ENCODE peak calls at places on chromosomes 13 and 19, in ten cellular contexts. H is small intestine; U is keratinocyte; M is IMR-90; G is uterus; P is heart left ventricle; Y is heart right ventricle; Q is NT2/D1; L is PC-3; E is CD8-positive, alpha-beta memory T cell. T is an unnamed sample.

GRCh38 chr19:51002542-51003311 is 1.3 kb upstream of the KLK8 start:
- DNase-seq in H (peak; percentile 10), U (no peak), M (no peak), G (no peak), P (no peak), Y (no peak), Q (peak; percentile 75), L (peak; percentile 70), E (no peak), T (no peak)

GRCh38 chr13:110509971-110510786 is 51.3 kb downstream of the RAB20 start:
- DNase-seq in H (no peak), U (no peak), M (peak; percentile 30), G (no peak), P (no peak), Y (peak; percentile 51), Q (no peak), L (no peak), E (no peak), T (no peak)

GRCh38 chr13:30835442-30835841 is 70.6 kb upstream of the MEDAG start:
- DNase-seq in H (peak; percentile 80), U (no peak), M (peak; percentile 82), G (no peak), P (no peak), Y (no peak), Q (no peak), L (no peak), E (no peak), T (no peak)

GRCh38 chr19:10648360-10648759 is 5.8 kb upstream of the ILF3 start:
- DNase-seq in H (no peak), U (no peak), M (no peak), G (no peak), P (no peak), Y (no peak), Q (no peak), L (no peak), E (no peak), T (no peak)

GRCh38 chr13:76512676-76513277 is 373.4 kb downstream of the KCTD12 start:
- DNase-seq in H (peak; percentile 1), U (no peak), M (peak; percentile 97), G (no peak), P (no peak), Y (peak; percentile 9), Q (no peak), L (peak; percentile 87), E (no peak), T (no peak)

GRCh38 chr19:51807111-51807701 is 12.2 kb downstream of the FPR3 start:
- DNase-seq in H (no peak), U (no peak), M (no peak), G (no peak), P (peak; percentile 37), Y (no peak), Q (peak; percentile 56), L (peak; percentile 89), E (no peak), T (no peak)

GRCh38 chr13:22369090-22369489 is 698.2 kb downstream of the FGF9 start:
- DNase-seq in H (no peak), U (no peak), M (no peak), G (no peak), P (no peak), Y (no peak), Q (no peak), L (no peak), E (no peak), T (no peak)

GRCh38 chr19:16447015-16447384 is 24.8 kb downstream of the EPS15L1 start:
- DNase-seq in H (peak; percentile 23), U (no peak), M (peak; percentile 91), G (peak; percentile 77), P (peak; percentile 84), Y (peak; percentile 82), Q (no peak), L (no peak), E (peak; percentile 46), T (peak; percentile 86)

GRCh38 chr13:44142911-44143665 is 230.5 kb upstream of the SERP2 start:
- DNase-seq in H (peak; percentile 64), U (peak; percentile 85), M (peak; percentile 49), G (no peak), P (no peak), Y (no peak), Q (no peak), L (peak; percentile 68), E (no peak), T (no peak)

GRCh38 chr13:30715837-30716236 is 19.5 kb upstream of the ALOX5AP start:
- DNase-seq in H (no peak), U (no peak), M (no peak), G (no peak), P (peak; percentile 70), Y (peak; percentile 42), Q (no peak), L (no peak), E (no peak), T (no peak)

GRCh38 chr13:33016414-33017409 is at the start of gene KL:
- DNase-seq in H (peak; percentile 19), U (no peak), M (no peak), G (peak; percentile 25), P (peak; percentile 50), Y (peak; percentile 38), Q (no peak), L (no peak), E (no peak), T (peak; percentile 82)

GRCh38 chr13:77207943-77208342 is 119.0 kb downstream of the MYCBP2 start:
- DNase-seq in H (no peak), U (peak; percentile 2), M (peak; percentile 96), G (no peak), P (no peak), Y (no peak), Q (no peak), L (peak; percentile 10), E (no peak), T (no peak)

GRCh38 chr13:47598340-47598911 is 402.6 kb downstream of the SUCLA2 start:
- DNase-seq in H (no peak), U (no peak), M (peak; percentile 13), G (no peak), P (no peak), Y (no peak), Q (no peak), L (peak; percentile 26), E (no peak), T (no peak)

GRCh38 chr19:29896790-29897189 is 45.2 kb upstream of the URI1 start:
- DNase-seq in H (no peak), U (no peak), M (no peak), G (no peak), P (no peak), Y (no peak), Q (no peak), L (no peak), E (no peak), T (no peak)

GRCh38 chr19:6108721-6109633 is 1.3 kb downstream of the RFX2 start:
- DNase-seq in H (no peak), U (no peak), M (peak; percentile 66), G (peak; percentile 80), P (peak; percentile 65), Y (peak; percentile 85), Q (no peak), L (peak; percentile 47), E (peak; percentile 27), T (peak; percentile 86)

GRCh38 chr13:101698400-101698799 is 245.9 kb downstream of the ITGBL1 start:
- DNase-seq in H (no peak), U (no peak), M (peak; percentile 7), G (no peak), P (no peak), Y (no peak), Q (no peak), L (no peak), E (no peak), T (no peak)

DNA sequence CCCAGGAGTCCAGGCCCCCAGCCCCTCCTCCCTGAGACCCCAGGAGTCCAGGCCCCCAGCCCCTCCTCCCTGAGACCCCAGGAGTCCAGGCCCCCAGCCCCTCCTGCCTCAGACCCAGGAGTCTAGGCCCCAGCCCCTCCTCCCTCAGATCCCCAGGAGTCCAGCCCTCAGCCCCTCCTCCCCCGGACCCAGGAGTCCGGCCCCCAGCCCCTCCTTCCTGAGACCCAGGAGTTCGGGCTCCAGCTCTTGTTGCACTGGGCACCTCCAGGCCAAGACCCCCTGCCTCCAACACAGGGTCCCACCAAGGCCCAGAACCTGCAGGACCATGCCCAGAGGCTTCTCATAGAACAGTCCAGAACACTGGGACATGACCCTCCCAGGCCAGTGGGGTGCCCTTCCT is 3.8 kb downstream of the ERCC1 start:
- DNase-seq in H (no peak), U (no peak), M (no peak), G (no peak), P (no peak), Y (no peak), Q (no peak), L (no peak), E (no peak), T (no peak)
- H3K36me3 ChIP-seq in H (no peaks in the 10 kb centered on the region), U (peaks cover 38% of the 10 kb centered on the region), M (peaks cover 43% of the 10 kb centered on the region), G (no peaks in the 10 kb centered on the region), P (peaks cover 41% of the 10 kb centered on the region), Y (peaks cover 73% of the 10 kb centered on the region), Q (peaks cover 45% of the 10 kb centered on the region), L (no peaks in the 10 kb centered on the region), E (peaks cover 10% of the 10 kb centered on the region), T (no peaks in the 10 kb centered on the region)

GRCh38 chr19:46610413-46610775 is 9.3 kb downstream of the CALM3 start:
- DNase-seq in H (no peak), U (no peak), M (no peak), G (no peak), P (peak; percentile 18), Y (no peak), Q (no peak), L (no peak), E (no peak), T (peak; percentile 23)
- H3K36me3 ChIP-seq in H (peaks cover 37% of the 10 kb centered on the region), U (peaks cover 45% of the 10 kb centered on the region), M (peaks cover 55% of the 10 kb centered on the region), G (no peaks in the 10 kb centered on the region), P (peaks cover 47% of the 10 kb centered on the region), Y (peaks cover 56% of the 10 kb centered on the region), Q (peaks cover 56% of the 10 kb centered on the region), L (peaks cover 10% of the 10 kb centered on the region), E (peaks cover 40% of the 10 kb centered on the region), T (peaks cover 6% of the 10 kb centered on the region)

DNA sequence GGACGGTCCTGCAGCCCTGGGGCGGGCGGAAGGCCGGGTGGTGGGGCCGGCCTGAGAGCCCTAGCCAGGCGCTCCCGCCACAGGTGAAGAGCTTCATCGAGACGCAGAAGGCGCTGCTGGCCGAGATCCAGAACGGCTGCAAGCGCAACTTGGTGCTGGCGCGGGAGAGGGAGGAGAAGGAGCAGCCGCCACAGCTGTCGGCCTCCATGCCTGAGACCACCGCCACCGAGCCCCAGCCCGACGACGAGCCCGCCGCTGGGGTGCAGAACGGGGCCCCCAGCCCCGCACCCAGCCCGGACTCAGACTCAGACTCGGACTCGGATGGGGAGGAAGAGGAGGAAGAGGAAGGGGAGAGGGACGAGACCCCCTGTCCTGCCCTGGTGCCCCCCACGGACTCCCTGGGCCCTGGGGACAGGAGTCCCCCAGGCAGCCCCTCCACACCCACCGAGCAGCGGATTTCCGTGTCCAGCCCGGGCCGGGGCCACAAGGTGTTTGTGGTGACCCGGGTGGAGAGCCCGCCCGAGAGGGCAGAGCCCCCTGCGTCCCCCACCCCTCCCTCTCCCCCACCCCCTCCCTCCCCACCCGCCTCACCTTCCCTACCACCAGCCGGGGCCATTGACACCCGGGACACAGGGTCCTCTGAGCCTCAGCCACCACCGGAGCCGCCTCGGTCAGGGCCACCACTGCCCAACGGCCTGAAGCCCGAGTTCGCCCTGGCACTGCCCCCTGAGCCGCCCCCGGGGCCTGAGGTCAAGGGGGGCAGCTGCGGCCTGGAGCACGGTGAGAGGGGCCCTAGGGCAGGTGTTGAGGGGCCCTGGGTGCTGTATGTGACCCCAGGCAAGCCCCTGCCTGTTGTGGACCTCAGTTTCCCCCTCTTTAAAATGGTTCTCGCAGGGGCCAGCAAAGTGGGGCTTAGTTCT is 15.3 kb downstream of the NKPD1 start:
- DNase-seq in H (no peak), U (no peak), M (no peak), G (no peak), P (no peak), Y (no peak), Q (no peak), L (no peak), E (no peak), T (no peak)
- H3K36me3 ChIP-seq in H (peaks cover 2% of the 10 kb centered on the region), U (peaks cover 9% of the 10 kb centered on the region), M (peaks cover 45% of the 10 kb centered on the region), G (no peaks in the 10 kb centered on the region), P (peaks cover 60% of the 10 kb centered on the region), Y (peaks cover 61% of the 10 kb centered on the region), Q (peaks cover 58% of the 10 kb centered on the region), L (no peaks in the 10 kb centered on the region), E (no peaks in the 10 kb centered on the region), T (peaks cover 12% of the 10 kb centered on the region)

GRCh38 chr13:113495494-113496251 is 5.2 kb upstream of the DCUN1D2 start:
- DNase-seq in H (no peak), U (no peak), M (peak; percentile 41), G (no peak), P (no peak), Y (no peak), Q (no peak), L (no peak), E (no peak), T (no peak)
- H3K36me3 ChIP-seq in H (peaks cover 3% of the 10 kb centered on the region), U (peaks cover 34% of the 10 kb centered on the region), M (peaks cover 44% of the 10 kb centered on the region), G (no peaks in the 10 kb centered on the region), P (peaks cover 54% of the 10 kb centered on the region), Y (peaks cover 62% of the 10 kb centered on the region), Q (peaks cover 66% of the 10 kb centered on the region), L (peaks cover 45% of the 10 kb centered on the region), E (peaks cover 21% of the 10 kb centered on the region), T (peaks cover 3% of the 10 kb centered on the region)